ENCODE peak calls at places on chromosome 17, in four cellular contexts. T is HCT116, L is K562, B is HepG2. P is an unnamed sample.

GRCh38 chr17:67469208-67469980 is 92.3 kb downstream of the PITPNC1 start:
- DNase-seq in T (no peak), L (no peak), B (peak; percentile 36), P (no peak)

GRCh38 chr17:17757391-17757791 is 76.1 kb downstream of the RAI1 start:
- DNase-seq in T (no peak), L (no peak), B (no peak), P (no peak)

GRCh38 chr17:44219126-44219635 is 294 bp downstream of the UBTF start:
- DNase-seq in T (no peak), L (peak; percentile 76), B (peak; percentile 48), P (no peak)

GRCh38 chr17:56160395-56160889 is 7.2 kb downstream of the ANKFN1 start:
- DNase-seq in T (no peak), L (no peak), B (no peak), P (no peak)

GRCh38 chr17:48642059-48642842 is 16.1 kb upstream of the HOXB9 start:
- DNase-seq in T (no peak), L (no peak), B (no peak), P (no peak)

GRCh38 chr17:43823350-43824084 is 9.4 kb downstream of the MPP3 start:
- DNase-seq in T (no peak), L (no peak), B (no peak), P (no peak)

GRCh38 chr17:4988168-4988567 is 693 bp upstream of the CAMTA2 start:
- DNase-seq in T (no peak), L (no peak), B (no peak), P (no peak)

GRCh38 chr17:45270828-45271418 is 9.0 kb upstream of the SPATA32 start:
- DNase-seq in T (no peak), L (peak; percentile 73), B (no peak), P (no peak)

GRCh38 chr17:8126306-8127066 is 2.6 kb upstream of the HES7 start:
- DNase-seq in T (no peak), L (peak; percentile 74), B (no peak), P (no peak)

GRCh38 chr17:57553525-57553924 is 191.6 kb downstream of the CCDC182 start:
- DNase-seq in T (no peak), L (peak; percentile 66), B (no peak), P (no peak)

GRCh38 chr17:37358098-37358829 is 17.5 kb upstream of the C17orf78 start:
- DNase-seq in T (no peak), L (peak; percentile 76), B (peak; percentile 81), P (no peak)

GRCh38 chr17:57662644-57663308 is 82.3 kb downstream of the CCDC182 start:
- DNase-seq in T (peak; percentile 89), L (peak; percentile 99), B (peak; percentile 12), P (no peak)

DNA sequence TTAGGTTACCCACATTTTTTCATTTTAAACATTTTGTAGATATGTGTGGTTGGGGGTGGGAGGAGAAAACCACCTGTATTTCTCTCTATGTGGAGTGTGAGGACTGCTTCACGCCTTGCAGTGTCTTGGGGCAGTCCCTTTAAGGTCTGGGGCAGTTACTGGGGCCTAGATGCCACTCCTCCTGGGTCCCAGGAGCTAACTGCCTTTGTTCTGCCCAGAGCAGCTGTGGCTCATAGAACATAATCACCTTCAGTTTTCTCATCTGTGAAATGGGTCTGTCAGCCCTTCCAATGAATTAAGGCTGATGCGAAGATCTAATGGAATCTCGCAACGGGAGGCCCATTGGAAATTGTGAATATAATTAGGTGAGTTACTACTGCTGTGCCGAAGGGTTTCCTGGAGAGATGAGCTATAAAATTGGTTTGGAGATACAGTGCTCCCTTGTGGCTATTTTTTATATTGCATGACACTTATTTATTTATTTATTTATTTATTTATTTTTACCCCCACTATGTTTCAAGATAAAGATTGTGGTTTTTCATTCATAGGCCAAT is 22.9 kb downstream of the DHRS7C start:
- DNase-seq in T (peak; percentile 34), L (peak; percentile 20), B (peak; percentile 14), P (peak; percentile 18)
- TF ChIP-seq TCF7L2 in T (no peak), L (no peak), B (no peak), P (no peak)

GRCh38 chr17:31061678-31062077 is 33.1 kb upstream of the NF1 start:
- DNase-seq in T (no peak), L (no peak), B (no peak), P (no peak)
- TF ChIP-seq CTCF in T (peak; percentile 44), L (peak; percentile 39), B (peak; percentile 14), P (no peak)

GRCh38 chr17:54982399-54982798 is 13.8 kb downstream of the STXBP4 start:
- DNase-seq in T (no peak), L (no peak), B (no peak), P (no peak)
- H3K9me3 ChIP-seq in T (no peaks in the 10 kb centered on the region), L (no peaks in the 10 kb centered on the region), B (peaks cover 7% of the 10 kb centered on the region), P (peaks cover 23% of the 10 kb centered on the region)

DNA sequence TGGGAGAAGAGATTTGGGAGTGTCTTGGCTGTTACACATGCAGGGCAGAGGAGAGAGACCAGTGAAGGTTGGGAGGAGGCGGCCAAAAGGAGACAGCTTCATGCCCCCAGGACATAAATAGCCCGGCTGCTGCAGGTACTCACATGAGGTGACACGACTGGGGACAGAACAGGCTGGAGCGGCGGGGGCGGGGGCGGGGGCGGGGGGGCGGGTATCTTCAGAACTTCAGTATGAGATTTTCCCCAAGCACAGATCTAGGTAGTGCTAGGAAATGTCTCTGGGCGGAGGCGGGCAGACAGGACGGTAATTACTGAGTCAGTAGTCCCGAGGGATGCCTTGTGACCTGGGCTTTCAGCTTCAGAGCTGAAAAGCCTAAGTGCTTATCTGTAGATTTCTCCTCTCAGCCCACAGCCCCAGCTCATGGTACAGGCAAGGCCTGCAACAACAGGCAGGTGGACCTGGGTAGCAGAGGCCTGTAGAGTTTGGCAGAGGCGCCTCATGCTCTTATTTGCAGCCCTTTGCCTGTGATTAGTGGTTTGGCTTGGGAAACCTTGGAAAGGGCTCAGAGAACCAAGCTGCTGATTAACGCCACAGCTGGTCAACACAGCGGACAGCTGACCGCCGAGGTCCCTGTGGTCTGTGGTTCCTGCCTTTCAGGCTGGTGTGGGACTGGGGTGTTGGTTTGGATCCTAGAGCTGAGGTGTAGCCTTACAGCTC is 24.5 kb downstream of the UNK start:
- DNase-seq in T (no peak), L (no peak), B (no peak), P (no peak)
- TF ChIP-seq TCF7L2 in T (no peak), L (no peak), B (no peak), P (no peak)

GRCh38 chr17:33949100-33949499 is 306.0 kb upstream of the CCL2 start:
- DNase-seq in T (no peak), L (peak; percentile 58), B (no peak), P (no peak)
- TF ChIP-seq CTCF in T (peak; percentile 15), L (peak; percentile 85), B (peak; percentile 46), P (peak; percentile 58)

GRCh38 chr17:3400008-3400407 is 1.8 kb upstream of the OR1E1 start:
- DNase-seq in T (no peak), L (no peak), B (no peak), P (no peak)

GRCh38 chr17:3398310-3398709 is at the start of gene OR1E1:
- DNase-seq in T (no peak), L (no peak), B (no peak), P (no peak)

GRCh38 chr17:3401786-3402185 is 3.6 kb upstream of the OR1E1 start:
- DNase-seq in T (no peak), L (no peak), B (no peak), P (no peak)
- H3K9me3 ChIP-seq in T (no peaks in the 10 kb centered on the region), L (no peaks in the 10 kb centered on the region), B (no peaks in the 10 kb centered on the region), P (no peaks in the 10 kb centered on the region)

DNA sequence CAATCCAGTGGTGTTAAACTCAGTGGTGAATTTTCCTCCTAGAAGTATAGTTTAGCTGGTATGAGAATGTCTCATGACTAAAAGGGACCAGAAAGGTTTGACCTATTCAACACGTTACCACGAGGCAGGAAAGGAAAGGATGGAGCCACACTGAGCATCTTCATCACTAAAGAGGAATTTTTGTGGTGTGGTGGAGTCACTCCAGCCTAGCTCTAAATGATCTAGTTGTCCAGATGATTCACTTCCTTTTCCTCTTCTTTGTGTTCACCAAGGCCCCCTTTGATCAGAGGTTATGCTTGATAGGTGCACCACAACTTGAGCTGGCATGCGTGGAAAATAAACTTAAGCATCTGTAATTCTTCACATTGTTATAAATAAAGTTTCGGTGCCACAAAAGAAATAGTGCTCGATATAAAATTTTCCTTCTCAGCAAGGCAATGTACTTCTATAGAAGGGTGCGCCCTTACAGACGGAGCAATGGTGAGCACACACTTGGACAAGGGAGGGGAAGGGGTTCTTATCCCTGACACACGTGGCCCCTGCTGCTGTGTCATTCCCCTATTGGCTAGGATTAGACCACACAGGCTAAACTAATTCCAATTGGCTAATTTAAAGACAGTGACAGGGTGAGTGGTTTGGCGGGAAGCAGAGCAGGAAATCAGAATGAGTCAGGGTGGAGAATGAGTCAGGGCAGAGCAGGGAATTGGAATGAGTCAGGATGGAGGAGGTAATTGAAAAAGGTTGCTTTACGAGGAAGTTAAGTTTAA is 254.6 kb downstream of the HS3ST3A1 start:
- DNase-seq in T (peak; percentile 87), L (no peak), B (peak; percentile 31), P (no peak)
- TF ChIP-seq TCF7L2 in T (peak; percentile 69), L (no peak), B (no peak), P (no peak)

GRCh38 chr17:31853911-31854470 is 5.1 kb downstream of the COPRS start:
- DNase-seq in T (no peak), L (no peak), B (peak; percentile 37), P (no peak)
- TF ChIP-seq CTCF in T (no peak), L (no peak), B (no peak), P (no peak)